ENCODE peak calls at places on chromosome 5, in six cellular contexts. M, H, L, V, K and R are unnamed samples.

GRCh38 chr5:138950411-138951011 is 75.4 kb upstream of the LRRTM2 start:
- DNase-seq in L (no peak), K (no peak), V (no peak), M (peak), H (no peak), R (no peak)

GRCh38 chr5:21574429-21574828 is 1278.7 kb downstream of the CDH12 start:
- DNase-seq in K (no peak), M (no peak), H (no peak), L (no peak), V (no peak), R (no peak)

GRCh38 chr5:76941000-76941399 is 11.8 kb upstream of the CRHBP start:
- DNase-seq in L (no peak), H (no peak), M (no peak), V (no peak), K (no peak), R (no peak)

GRCh38 chr5:96070625-96071246 is 109.1 kb upstream of the ELL2 start:
- DNase-seq in K (no peak), V (no peak), L (no peak), M (no peak), H (no peak), R (no peak)

GRCh38 chr5:172007795-172008465 is 1.5 kb upstream of the FBXW11 start:
- DNase-seq in K (no peak), V (peak), M (no peak), L (no peak), H (no peak), R (no peak)

GRCh38 chr5:81187885-81188284 is 45.2 kb upstream of the CKMT2 start:
- DNase-seq in V (no peak), H (no peak), L (no peak), K (no peak), M (no peak), R (no peak)

GRCh38 chr5:149561848-149562247 is 10.6 kb upstream of the CSNK1A1 start:
- DNase-seq in V (peak), K (no peak), M (no peak), L (no peak), H (peak), R (no peak)

GRCh38 chr5:73135021-73135420 is 14.6 kb downstream of the TMEM171 start:
- DNase-seq in H (no peak), L (no peak), V (no peak), M (no peak), K (no peak), R (no peak)

GRCh38 chr5:111252799-111253564 is 28.8 kb downstream of the CAMK4 start:
- DNase-seq in K (no peak), V (no peak), L (peak), H (no peak), M (peak), R (no peak)

GRCh38 chr5:133977161-133977787 is 8.8 kb upstream of the C5orf15 start:
- DNase-seq in K (no peak), M (peak), L (no peak), H (no peak), V (no peak), R (no peak)

GRCh38 chr5:150112211-150113046 is 26.1 kb upstream of the CSF1R start:
- DNase-seq in H (no peak), L (no peak), M (peak), V (peak), K (no peak), R (no peak)

GRCh38 chr5:56639491-56639890 is 175.9 kb upstream of the MAP3K1 start:
- DNase-seq in V (no peak), K (no peak), M (no peak), H (no peak), L (no peak), R (no peak)

GRCh38 chr5:137595680-137596079 is 96.6 kb upstream of the SPOCK1 start:
- DNase-seq in V (no peak), K (no peak), M (no peak), L (no peak), H (no peak), R (no peak)

GRCh38 chr5:132407970-132408369 is 38.5 kb downstream of the SLC22A5 start:
- DNase-seq in V (no peak), L (no peak), H (no peak), M (no peak), K (no peak), R (no peak)

GRCh38 chr5:61394078-61394701 is 62.1 kb downstream of the ZSWIM6 start:
- DNase-seq in M (no peak), K (no peak), H (no peak), L (no peak), V (no peak), R (no peak)

GRCh38 chr5:157994271-157994691 is 135.3 kb upstream of the CLINT1 start:
- DNase-seq in V (peak), K (no peak), M (no peak), L (peak), H (no peak), R (peak)

GRCh38 chr5:71528206-71528605 is 58.9 kb upstream of the MCCC2 start:
- DNase-seq in M (no peak), H (no peak), V (no peak), L (no peak), K (no peak), R (no peak)

GRCh38 chr5:139872052-139872766 is 76.6 kb downstream of the PSD2 start:
- DNase-seq in H (no peak), K (no peak), V (no peak), M (no peak), L (no peak), R (no peak)

GRCh38 chr5:146340260-146341081 is 1.8 kb downstream of the POU4F3 start:
- DNase-seq in V (peak), H (no peak), M (peak), L (peak), K (peak), R (no peak)

GRCh38 chr5:74009502-74009901 is 383.5 kb downstream of the ARHGEF28 start:
- DNase-seq in K (no peak), L (no peak), V (no peak), H (no peak), M (no peak), R (no peak)

GRCh38 chr5:125717209-125717608 is 706.0 kb upstream of the GRAMD2B start:
- DNase-seq in K (no peak), L (no peak), M (no peak), H (no peak), V (peak), R (no peak)

GRCh38 chr5:135139397-135140134 is 105.5 kb upstream of the PITX1 start:
- DNase-seq in H (peak), V (peak), K (no peak), M (no peak), L (no peak), R (no peak)

GRCh38 chr5:51433052-51433710 is 49.9 kb downstream of the ISL1 start:
- DNase-seq in K (no peak), V (no peak), H (peak), M (no peak), L (no peak), R (no peak)

GRCh38 chr5:11177993-11178711 is 417.1 kb upstream of the DAP start:
- DNase-seq in V (no peak), H (no peak), L (no peak), M (no peak), K (no peak), R (no peak)

GRCh38 chr5:139593716-139594319 is 32.7 kb downstream of the UBE2D2 start:
- DNase-seq in K (no peak), V (peak), M (no peak), H (peak), L (no peak), R (no peak)

GRCh38 chr5:17184596-17184995 is 32.8 kb upstream of the BASP1 start:
- DNase-seq in K (no peak), M (no peak), V (no peak), L (no peak), H (no peak), R (no peak)

GRCh38 chr5:33558489-33558888 is 117.7 kb downstream of the TARS1 start:
- DNase-seq in L (no peak), M (no peak), H (no peak), K (no peak), V (no peak), R (no peak)

GRCh38 chr5:130520211-130520610 is 615.9 kb downstream of the CHSY3 start:
- DNase-seq in L (no peak), H (peak), V (no peak), M (no peak), K (no peak), R (no peak)

GRCh38 chr5:162209005-162209605 is 141.5 kb downstream of the GABRG2 start:
- DNase-seq in M (peak), H (no peak), L (peak), K (no peak), V (no peak), R (no peak)

GRCh38 chr5:151720195-151720594 is 33.5 kb upstream of the SPARC start:
- DNase-seq in V (no peak), H (no peak), K (no peak), M (no peak), L (no peak), R (no peak)

GRCh38 chr5:65255294-65255693 is 226.4 kb downstream of the ADAMTS6 start:
- DNase-seq in K (no peak), V (no peak), H (no peak), L (no peak), M (no peak), R (no peak)

GRCh38 chr5:58778888-58779287 is 196.0 kb downstream of the RAB3C start:
- DNase-seq in M (no peak), K (no peak), V (no peak), H (no peak), L (no peak), R (no peak)

GRCh38 chr5:168962323-168962722 is 338.6 kb downstream of the SLIT3 start:
- DNase-seq in M (no peak), H (no peak), V (no peak), L (no peak), K (no peak), R (no peak)